ENCODE peak calls at places on chromosomes 5 and 9, in six cellular contexts. V, B, L, I, P and A are unnamed samples.

GRCh38 chr9:136312436-136312835 is 8.5 kb upstream of the CCDC187 start:
- DNase-seq in P (peak), B (no peak), L (no peak), V (no peak), I (no peak), A (peak)

GRCh38 chr9:7185612-7186011 is 427.8 kb downstream of the KDM4C start:
- DNase-seq in I (no peak), B (peak), P (no peak), L (no peak), V (peak), A (peak)

GRCh38 chr5:144712090-144712489 is 541.4 kb downstream of the KCTD16 start:
- DNase-seq in I (no peak), L (no peak), V (no peak), B (no peak), P (no peak), A (no peak)

GRCh38 chr5:68344447-68345111 is 129.0 kb downstream of the PIK3R1 start:
- DNase-seq in P (no peak), V (peak), B (no peak), I (no peak), L (no peak), A (peak)

GRCh38 chr5:144187699-144188294 is 17.1 kb downstream of the KCTD16 start:
- DNase-seq in P (peak), I (peak), B (no peak), V (peak), L (peak), A (peak)

GRCh38 chr9:120941046-120941770 is 14.6 kb upstream of the TRAF1 start:
- DNase-seq in V (peak), I (no peak), L (no peak), B (no peak), P (no peak), A (peak)

GRCh38 chr5:163889369-163889768 is 383.9 kb downstream of the MAT2B start:
- DNase-seq in B (no peak), L (no peak), I (no peak), P (no peak), V (no peak), A (no peak)

GRCh38 chr9:38671748-38672147 is 48.2 kb downstream of the FAM240B start:
- DNase-seq in I (no peak), L (no peak), V (no peak), P (no peak), B (no peak), A (no peak)

GRCh38 chr9:130575514-130575913 is 3.9 kb upstream of the FUBP3 start:
- DNase-seq in I (no peak), P (no peak), V (no peak), L (no peak), B (no peak), A (no peak)

GRCh38 chr5:133398646-133399081 is 213.7 kb downstream of the FSTL4 start:
- DNase-seq in I (no peak), L (no peak), B (no peak), P (no peak), V (no peak), A (no peak)

GRCh38 chr5:112227911-112228631 is 191.0 kb downstream of the EPB41L4A start:
- DNase-seq in P (no peak), I (no peak), L (no peak), B (no peak), V (no peak), A (no peak)

GRCh38 chr5:107486489-107486888 is 184.2 kb downstream of the EFNA5 start:
- DNase-seq in B (no peak), V (peak), L (no peak), I (no peak), P (no peak), A (peak)

GRCh38 chr5:163585206-163585605 is 79.8 kb downstream of the MAT2B start:
- DNase-seq in B (no peak), V (peak), I (no peak), P (no peak), L (no peak), A (no peak)

GRCh38 chr5:151896041-151896691 is 28.5 kb downstream of the GLRA1 start:
- DNase-seq in L (no peak), P (no peak), B (peak), V (peak), I (no peak), A (peak)

DNA sequence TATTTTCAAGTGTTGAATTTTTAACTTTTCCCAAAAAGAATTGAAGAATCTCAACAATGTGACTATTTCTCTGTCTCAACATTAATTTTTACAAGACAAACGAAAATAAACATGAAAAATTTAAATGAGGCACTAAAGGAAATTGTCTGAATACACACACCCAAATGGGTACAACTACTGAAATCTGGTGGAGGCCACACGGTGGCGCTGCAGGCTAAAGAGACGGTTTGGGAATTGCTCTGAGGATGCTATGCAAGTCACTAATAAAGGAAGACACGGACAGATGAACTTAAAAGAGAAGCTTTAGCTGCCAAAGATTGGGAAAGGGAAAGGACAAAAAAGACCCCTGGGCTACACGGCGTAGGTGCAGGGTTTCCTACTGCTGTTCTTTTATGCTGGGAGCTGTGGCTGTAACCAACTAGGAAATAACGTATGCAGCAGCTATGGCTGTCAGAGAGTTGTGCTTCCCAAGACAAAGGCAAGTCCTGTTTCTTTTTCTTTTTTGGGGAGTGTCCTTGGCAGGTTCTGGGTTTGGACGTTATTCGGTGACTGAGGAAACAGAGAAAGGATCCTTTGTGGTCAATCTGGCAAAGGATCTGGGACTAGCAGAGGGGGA is at the start of gene PCDHB10:
- DNase-seq in I (no peak), P (peak), V (no peak), B (peak), L (no peak), A (no peak)
- TF ChIP-seq CTCF in I (no peak), P (peak), V (peak), B (peak), L (peak), A (peak)

DNA sequence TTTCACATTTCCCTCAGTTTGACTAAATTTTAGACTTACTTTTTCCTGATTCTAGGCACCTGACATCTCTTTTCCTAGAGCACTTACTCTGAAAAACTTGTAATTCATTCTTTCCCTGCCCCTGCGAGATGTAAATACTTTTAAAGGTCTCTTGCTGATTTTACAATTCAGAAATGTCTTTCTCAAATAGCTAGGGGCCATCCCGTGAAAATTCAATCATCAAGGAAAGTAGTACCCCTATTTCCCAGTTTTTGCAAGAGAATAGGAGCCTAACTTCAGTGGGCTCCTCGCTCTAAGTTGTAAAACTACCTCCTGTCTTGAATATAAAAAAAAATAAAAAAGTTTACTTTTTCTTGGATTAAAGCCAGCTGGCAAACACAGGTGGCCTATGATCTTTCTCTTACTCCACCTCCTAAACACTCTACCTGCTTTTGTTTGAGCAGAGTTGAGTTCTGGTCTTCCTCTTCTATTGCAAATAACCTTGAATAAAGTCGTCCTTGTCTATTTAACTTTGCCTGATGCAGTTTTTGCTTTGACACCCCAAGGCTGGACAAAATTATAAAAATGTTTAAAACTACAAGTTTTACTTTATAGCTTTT is 79.4 kb downstream of the SLCO4C1 start:
- DNase-seq in L (no peak), P (no peak), V (no peak), B (no peak), I (no peak), A (no peak)
- H3K27ac ChIP-seq in L (no peak), P (no peak), V (no peak), B (no peak), I (no peak), A (no peak)

GRCh38 chr9:128192601-128193371 is 1.4 kb upstream of the CIZ1 start:
- DNase-seq in P (peak), V (peak), B (no peak), L (peak), I (peak), A (peak)
- TF ChIP-seq CTCF in P (peak), V (no peak), B (no peak), L (peak), I (peak), A (peak)

GRCh38 chr9:69190866-69191672 is 17.0 kb downstream of the TJP2 start:
- DNase-seq in L (no peak), V (no peak), B (no peak), P (no peak), I (no peak), A (no peak)
- H3K27ac ChIP-seq in L (no peak), V (no peak), B (no peak), P (no peak), I (no peak), A (no peak)